ENCODE peak calls at places on chromosome 13, in four cellular contexts. V, K, D and T are unnamed samples.

GRCh38 chr13:63737418-63737817 is 2321.8 kb upstream of the PCDH20 start:
- DNase-seq in D (no peak), V (no peak), K (no peak), T (peak)

GRCh38 chr13:40600145-40600751 is 66.2 kb downstream of the FOXO1 start:
- DNase-seq in K (no peak), D (no peak), V (no peak), T (no peak)

GRCh38 chr13:86892330-86892729 is 778.8 kb upstream of the SLITRK5 start:
- DNase-seq in D (peak), K (no peak), V (no peak), T (no peak)

GRCh38 chr13:61286148-61286745 is 129.4 kb downstream of the PCDH20 start:
- DNase-seq in V (peak), K (no peak), D (peak), T (peak)

GRCh38 chr13:84946144-84946543 is 853.1 kb downstream of the SLITRK6 start:
- DNase-seq in K (no peak), V (no peak), D (no peak), T (no peak)

GRCh38 chr13:97879646-97880297 is 73.7 kb upstream of the IPO5 start:
- DNase-seq in K (no peak), V (no peak), D (no peak), T (no peak)

GRCh38 chr13:111614009-111614408 is 293.6 kb downstream of the TEX29 start:
- DNase-seq in V (no peak), K (no peak), D (no peak), T (no peak)

GRCh38 chr13:35729926-35730627 is 253.6 kb upstream of the MAB21L1 start:
- DNase-seq in V (no peak), K (peak), D (no peak), T (no peak)

GRCh38 chr13:104196611-104197010 is 1130.4 kb upstream of the SLC10A2 start:
- DNase-seq in V (no peak), D (no peak), K (no peak), T (no peak)

GRCh38 chr13:113112893-113113845 is 7.6 kb downstream of the F7 start:
- DNase-seq in K (no peak), V (no peak), D (no peak), T (no peak)

GRCh38 chr13:100773923-100774641 is 99.5 kb upstream of the TMTC4 start:
- DNase-seq in D (no peak), K (no peak), V (no peak), T (no peak)

GRCh38 chr13:113670541-113670940 is 3.5 kb downstream of the GRK1 start:
- DNase-seq in D (no peak), V (peak), K (no peak), T (no peak)

GRCh38 chr13:45325806-45326205 is 15.2 kb downstream of the TPT1 start:
- DNase-seq in K (no peak), V (no peak), D (no peak), T (peak)

GRCh38 chr13:108609353-108609752 is 20.1 kb upstream of the MYO16 start:
- DNase-seq in D (peak), K (no peak), V (no peak), T (no peak)

GRCh38 chr13:112931028-112931934 is 37.7 kb upstream of the MCF2L start:
- DNase-seq in D (peak), K (no peak), V (peak), T (peak)

GRCh38 chr13:98780451-98780850 is 28.0 kb upstream of the SLC15A1 start:
- DNase-seq in K (no peak), D (no peak), V (no peak), T (no peak)

GRCh38 chr13:50290186-50290585 is 274.9 kb downstream of the KCNRG start:
- DNase-seq in K (no peak), D (no peak), V (no peak), T (no peak)

GRCh38 chr13:39888865-39889810 is 233.7 kb downstream of the COG6 start:
- DNase-seq in K (no peak), V (no peak), D (no peak), T (no peak)

GRCh38 chr13:106109391-106109791 is 426.1 kb downstream of the EFNB2 start:
- DNase-seq in D (no peak), K (no peak), V (no peak), T (no peak)

GRCh38 chr13:97245011-97245410 is 22.9 kb downstream of the MBNL2 start:
- DNase-seq in V (no peak), K (no peak), D (no peak), T (no peak)

GRCh38 chr13:42354246-42355117 is 82.5 kb downstream of the AKAP11 start:
- DNase-seq in V (peak), K (peak), D (peak), T (no peak)

GRCh38 chr13:33610471-33611015 is 207.4 kb upstream of the RFC3 start:
- DNase-seq in K (no peak), V (peak), D (peak), T (peak)

GRCh38 chr13:51767100-51767499 is 36.9 kb downstream of the DHRS12 start:
- DNase-seq in V (no peak), D (no peak), K (no peak), T (no peak)

GRCh38 chr13:25687622-25688225 is 315.9 kb downstream of the ATP8A2 start:
- DNase-seq in V (no peak), D (no peak), K (no peak), T (no peak)

GRCh38 chr13:94658926-94659649 is 53.3 kb downstream of the SOX21 start:
- DNase-seq in V (no peak), K (no peak), D (peak), T (no peak)

GRCh38 chr13:48110930-48111721 is 16.2 kb upstream of the MED4 start:
- DNase-seq in D (no peak), K (no peak), V (no peak), T (peak)

GRCh38 chr13:71395053-71395452 is 472.0 kb downstream of the DACH1 start:
- DNase-seq in K (no peak), V (no peak), D (no peak), T (no peak)

GRCh38 chr13:44231786-44232516 is 141.7 kb upstream of the SERP2 start:
- DNase-seq in V (peak), K (no peak), D (no peak), T (peak)

GRCh38 chr13:26019881-26020535 is 31.8 kb downstream of the SHISA2 start:
- DNase-seq in V (no peak), D (no peak), K (no peak), T (no peak)

GRCh38 chr13:50955212-50955611 is 45.6 kb downstream of the RNASEH2B start:
- DNase-seq in D (no peak), K (no peak), V (no peak), T (no peak)

DNA sequence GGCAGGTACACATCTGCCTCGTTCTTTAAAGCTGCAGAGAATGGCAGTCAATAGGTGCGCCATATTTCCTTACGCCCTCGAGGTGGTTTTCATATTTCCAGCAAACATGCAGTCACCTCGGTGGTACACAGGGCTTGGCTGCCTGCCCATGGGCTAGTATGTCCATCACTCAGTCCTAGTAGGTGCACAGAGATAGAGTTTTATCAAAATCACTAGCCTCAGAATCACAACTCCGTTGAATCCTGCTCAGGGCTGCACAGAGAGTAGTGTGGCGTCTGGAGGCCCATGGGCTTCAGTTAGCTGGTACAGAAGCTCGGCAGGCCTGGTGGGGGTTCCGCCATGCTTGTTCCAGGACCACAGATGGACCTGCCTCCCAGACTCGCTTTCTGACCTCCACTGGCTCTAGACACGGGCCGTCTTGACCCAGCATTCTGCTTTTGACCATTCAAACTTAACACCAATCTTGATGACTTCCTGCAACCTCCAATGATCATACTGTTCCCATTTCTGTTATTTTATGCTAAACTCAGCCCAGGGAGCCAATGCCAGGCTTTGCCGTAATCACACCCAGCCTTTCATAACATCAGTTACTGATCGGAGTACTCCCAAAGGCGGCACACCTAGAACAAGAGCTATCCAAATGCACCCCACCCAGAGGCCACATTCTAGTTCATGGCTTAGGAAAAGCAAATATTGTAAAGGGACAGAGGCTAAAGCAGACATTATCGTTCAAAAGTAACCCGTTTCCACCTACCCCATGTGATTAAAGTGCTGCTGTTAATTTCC is 120.4 kb downstream of the RAB20 start:
- DNase-seq in V (no peak), D (no peak), K (no peak), T (no peak)
- TF ChIP-seq ETV6 in V (no peak), D (no peak), K (no peak), T (no peak)

DNA sequence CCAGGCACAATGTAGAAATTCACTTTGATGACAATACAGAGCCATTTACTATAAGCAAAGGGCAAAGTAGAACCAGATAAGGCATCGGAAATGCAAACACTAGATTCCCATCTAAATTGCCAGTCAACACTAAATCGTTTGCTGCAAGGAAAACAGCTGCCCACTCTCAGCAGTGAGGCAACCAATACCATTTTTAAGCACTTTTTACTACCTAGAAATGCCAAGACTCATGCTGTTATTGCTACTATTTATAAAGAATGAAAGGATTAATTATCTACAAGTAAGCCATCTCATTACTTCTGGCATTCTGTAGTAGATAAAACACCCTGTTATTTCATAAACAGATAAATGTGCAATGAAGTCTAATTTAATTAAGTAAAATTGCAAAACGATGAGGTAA is 422.0 kb downstream of the FGF14 start:
- DNase-seq in K (no peak), V (no peak), D (no peak), T (no peak)
- TF ChIP-seq ETV6 in K (no peak), V (no peak), D (no peak), T (no peak)

GRCh38 chr13:27151798-27152599 is 19.6 kb downstream of the USP12 start:
- DNase-seq in V (no peak), K (no peak), D (no peak), T (peak)
- TF ChIP-seq ETV6 in V (no peak), K (no peak), D (no peak), T (no peak)

GRCh38 chr13:30044932-30045331 is 194.5 kb upstream of the UBL3 start:
- DNase-seq in K (no peak), D (no peak), V (no peak), T (no peak)

GRCh38 chr13:30043631-30043925 is 193.2 kb upstream of the UBL3 start:
- DNase-seq in D (no peak), V (no peak), K (no peak), T (no peak)

GRCh38 chr13:30042891-30043630 is 192.6 kb upstream of the UBL3 start:
- DNase-seq in V (no peak), D (no peak), K (no peak), T (no peak)

GRCh38 chr13:30047154-30047874 is 196.9 kb upstream of the UBL3 start:
- DNase-seq in D (no peak), K (no peak), V (no peak), T (no peak)

GRCh38 chr13:30045916-30046704 is 195.7 kb upstream of the UBL3 start:
- DNase-seq in K (no peak), D (no peak), V (no peak), T (no peak)
- TF ChIP-seq ETV6 in K (no peak), D (no peak), V (no peak), T (no peak)